ENCODE peak calls at places on chromosomes 5 and 9, in eight cellular contexts. One of them, this sample, is unnamed.

GRCh38 chr5:51279983-51280382 is 103.3 kb upstream of the ISL1 start:
- DNase-seq in fibroblast of villous mesenchyme: no peak
- DNase-seq in keratinocyte: no peak
- DNase-seq in endothelial cell: no peak
- DNase-seq in A549: no peak
- DNase-seq in activated T-helper 2 cell treated with anti-CD3 and anti-CD28 coated beads, Interferon-gamma antibody, Interleukin-2, Interleukin-4, amounts not matched to agents 10 μg/mL and 5 μg/mL and 100 μg/mL, durations not matched to agents 14 hours and 24 hours and 36 hours: no peak
- DNase-seq in cardiac fibroblast: no peak
- DNase-seq in amygdala: no peak
- DNase-seq in this sample: no peak

GRCh38 chr5:172722309-172722815 is 48.6 kb downstream of the DUSP1 start:
- DNase-seq in fibroblast of villous mesenchyme: no peak
- DNase-seq in keratinocyte: no peak
- DNase-seq in endothelial cell: no peak
- DNase-seq in A549: no peak
- DNase-seq in activated T-helper 2 cell treated with anti-CD3 and anti-CD28 coated beads, Interferon-gamma antibody, Interleukin-2, Interleukin-4, amounts not matched to agents 10 μg/mL and 5 μg/mL and 100 μg/mL, durations not matched to agents 14 hours and 24 hours and 36 hours: no peak
- DNase-seq in cardiac fibroblast: no peak
- DNase-seq in amygdala: no peak
- DNase-seq in this sample: no peak

GRCh38 chr5:163951069-163951468 is 445.6 kb downstream of the MAT2B start:
- DNase-seq in fibroblast of villous mesenchyme: peak; percentile 16
- DNase-seq in keratinocyte: no peak
- DNase-seq in endothelial cell: no peak
- DNase-seq in A549: no peak
- DNase-seq in activated T-helper 2 cell treated with anti-CD3 and anti-CD28 coated beads, Interferon-gamma antibody, Interleukin-2, Interleukin-4, amounts not matched to agents 10 μg/mL and 5 μg/mL and 100 μg/mL, durations not matched to agents 14 hours and 24 hours and 36 hours: no peak
- DNase-seq in cardiac fibroblast: peak; percentile 44
- DNase-seq in amygdala: no peak
- DNase-seq in this sample: no peak

GRCh38 chr9:14314929-14315753 is 1.2 kb upstream of the NFIB start:
- DNase-seq in fibroblast of villous mesenchyme: peak; percentile 79
- DNase-seq in keratinocyte: no peak
- DNase-seq in endothelial cell: peak; percentile 72
- DNase-seq in A549: peak; percentile 70
- DNase-seq in activated T-helper 2 cell treated with anti-CD3 and anti-CD28 coated beads, Interferon-gamma antibody, Interleukin-2, Interleukin-4, amounts not matched to agents 10 μg/mL and 5 μg/mL and 100 μg/mL, durations not matched to agents 14 hours and 24 hours and 36 hours: no peak
- DNase-seq in cardiac fibroblast: peak; percentile 92
- DNase-seq in amygdala: peak; percentile 90
- DNase-seq in this sample: no peak

GRCh38 chr9:99239341-99240055 is 17.4 kb downstream of the SEC61B start:
- DNase-seq in fibroblast of villous mesenchyme: peak; percentile 16
- DNase-seq in keratinocyte: no peak
- DNase-seq in endothelial cell: no peak
- DNase-seq in A549: no peak
- DNase-seq in activated T-helper 2 cell treated with anti-CD3 and anti-CD28 coated beads, Interferon-gamma antibody, Interleukin-2, Interleukin-4, amounts not matched to agents 10 μg/mL and 5 μg/mL and 100 μg/mL, durations not matched to agents 14 hours and 24 hours and 36 hours: no peak
- DNase-seq in cardiac fibroblast: peak; percentile 77
- DNase-seq in amygdala: no peak
- DNase-seq in this sample: no peak

GRCh38 chr9:95874989-95875304 is 544 bp upstream of the ERCC6L2 start:
- DNase-seq in fibroblast of villous mesenchyme: no peak
- DNase-seq in keratinocyte: no peak
- DNase-seq in endothelial cell: peak; percentile 27
- DNase-seq in A549: peak; percentile 18
- DNase-seq in activated T-helper 2 cell treated with anti-CD3 and anti-CD28 coated beads, Interferon-gamma antibody, Interleukin-2, Interleukin-4, amounts not matched to agents 10 μg/mL and 5 μg/mL and 100 μg/mL, durations not matched to agents 14 hours and 24 hours and 36 hours: peak; percentile 52
- DNase-seq in cardiac fibroblast: no peak
- DNase-seq in amygdala: peak; percentile 19
- DNase-seq in this sample: no peak

GRCh38 chr5:132011561-132012384 is at the start of gene ACSL6:
- DNase-seq in fibroblast of villous mesenchyme: no peak
- DNase-seq in keratinocyte: no peak
- DNase-seq in endothelial cell: peak; percentile 39
- DNase-seq in A549: peak; percentile 35
- DNase-seq in activated T-helper 2 cell treated with anti-CD3 and anti-CD28 coated beads, Interferon-gamma antibody, Interleukin-2, Interleukin-4, amounts not matched to agents 10 μg/mL and 5 μg/mL and 100 μg/mL, durations not matched to agents 14 hours and 24 hours and 36 hours: peak; percentile 33
- DNase-seq in cardiac fibroblast: no peak
- DNase-seq in amygdala: peak; percentile 23
- DNase-seq in this sample: no peak

GRCh38 chr9:70478963-70479641 is 64.6 kb upstream of the KLF9 start:
- DNase-seq in fibroblast of villous mesenchyme: peak; percentile 92
- DNase-seq in keratinocyte: no peak
- DNase-seq in endothelial cell: no peak
- DNase-seq in A549: no peak
- DNase-seq in activated T-helper 2 cell treated with anti-CD3 and anti-CD28 coated beads, Interferon-gamma antibody, Interleukin-2, Interleukin-4, amounts not matched to agents 10 μg/mL and 5 μg/mL and 100 μg/mL, durations not matched to agents 14 hours and 24 hours and 36 hours: no peak
- DNase-seq in cardiac fibroblast: peak; percentile 80
- DNase-seq in amygdala: no peak
- DNase-seq in this sample: no peak

GRCh38 chr9:71604197-71605063 is 163.9 kb downstream of the CEMIP2 start:
- DNase-seq in fibroblast of villous mesenchyme: peak; percentile 81
- DNase-seq in keratinocyte: no peak
- DNase-seq in endothelial cell: peak; percentile 83
- DNase-seq in A549: peak; percentile 44
- DNase-seq in activated T-helper 2 cell treated with anti-CD3 and anti-CD28 coated beads, Interferon-gamma antibody, Interleukin-2, Interleukin-4, amounts not matched to agents 10 μg/mL and 5 μg/mL and 100 μg/mL, durations not matched to agents 14 hours and 24 hours and 36 hours: peak; percentile 57
- DNase-seq in cardiac fibroblast: peak; percentile 83
- DNase-seq in amygdala: peak; percentile 40
- DNase-seq in this sample: peak; percentile 48

GRCh38 chr5:74766348-74766886 is 500 bp downstream of the GFM2 start:
- DNase-seq in fibroblast of villous mesenchyme: peak; percentile 72
- DNase-seq in keratinocyte: peak; percentile 52
- DNase-seq in endothelial cell: no peak
- DNase-seq in A549: peak; percentile 66
- DNase-seq in activated T-helper 2 cell treated with anti-CD3 and anti-CD28 coated beads, Interferon-gamma antibody, Interleukin-2, Interleukin-4, amounts not matched to agents 10 μg/mL and 5 μg/mL and 100 μg/mL, durations not matched to agents 14 hours and 24 hours and 36 hours: no peak
- DNase-seq in cardiac fibroblast: peak; percentile 74
- DNase-seq in amygdala: no peak
- DNase-seq in this sample: no peak

GRCh38 chr5:143029293-143029692 is 259.1 kb downstream of the ARHGAP26 start:
- DNase-seq in fibroblast of villous mesenchyme: no peak
- DNase-seq in keratinocyte: no peak
- DNase-seq in endothelial cell: no peak
- DNase-seq in A549: no peak
- DNase-seq in activated T-helper 2 cell treated with anti-CD3 and anti-CD28 coated beads, Interferon-gamma antibody, Interleukin-2, Interleukin-4, amounts not matched to agents 10 μg/mL and 5 μg/mL and 100 μg/mL, durations not matched to agents 14 hours and 24 hours and 36 hours: no peak
- DNase-seq in cardiac fibroblast: no peak
- DNase-seq in amygdala: no peak
- DNase-seq in this sample: no peak

GRCh38 chr5:134132372-134133212 is 18.1 kb downstream of the TCF7 start:
- DNase-seq in fibroblast of villous mesenchyme: no peak
- DNase-seq in keratinocyte: no peak
- DNase-seq in endothelial cell: no peak
- DNase-seq in A549: no peak
- DNase-seq in activated T-helper 2 cell treated with anti-CD3 and anti-CD28 coated beads, Interferon-gamma antibody, Interleukin-2, Interleukin-4, amounts not matched to agents 10 μg/mL and 5 μg/mL and 100 μg/mL, durations not matched to agents 14 hours and 24 hours and 36 hours: peak; percentile 53
- DNase-seq in cardiac fibroblast: no peak
- DNase-seq in amygdala: no peak
- DNase-seq in this sample: no peak

GRCh38 chr5:9421823-9422354 is 124.0 kb downstream of the SEMA5A start:
- DNase-seq in fibroblast of villous mesenchyme: no peak
- DNase-seq in keratinocyte: no peak
- DNase-seq in endothelial cell: no peak
- DNase-seq in A549: no peak
- DNase-seq in activated T-helper 2 cell treated with anti-CD3 and anti-CD28 coated beads, Interferon-gamma antibody, Interleukin-2, Interleukin-4, amounts not matched to agents 10 μg/mL and 5 μg/mL and 100 μg/mL, durations not matched to agents 14 hours and 24 hours and 36 hours: no peak
- DNase-seq in cardiac fibroblast: peak; percentile 27
- DNase-seq in amygdala: no peak
- DNase-seq in this sample: no peak

GRCh38 chr9:112047538-112048066 is 127.5 kb downstream of the SUSD1 start:
- DNase-seq in fibroblast of villous mesenchyme: no peak
- DNase-seq in keratinocyte: no peak
- DNase-seq in endothelial cell: no peak
- DNase-seq in A549: no peak
- DNase-seq in activated T-helper 2 cell treated with anti-CD3 and anti-CD28 coated beads, Interferon-gamma antibody, Interleukin-2, Interleukin-4, amounts not matched to agents 10 μg/mL and 5 μg/mL and 100 μg/mL, durations not matched to agents 14 hours and 24 hours and 36 hours: no peak
- DNase-seq in cardiac fibroblast: peak; percentile 49
- DNase-seq in amygdala: no peak
- DNase-seq in this sample: no peak

GRCh38 chr5:76175051-76175666 is 92.0 kb downstream of the SV2C start:
- DNase-seq in fibroblast of villous mesenchyme: peak; percentile 42
- DNase-seq in keratinocyte: peak; percentile 17
- DNase-seq in endothelial cell: peak; percentile 72
- DNase-seq in A549: peak; percentile 74
- DNase-seq in activated T-helper 2 cell treated with anti-CD3 and anti-CD28 coated beads, Interferon-gamma antibody, Interleukin-2, Interleukin-4, amounts not matched to agents 10 μg/mL and 5 μg/mL and 100 μg/mL, durations not matched to agents 14 hours and 24 hours and 36 hours: peak; percentile 28
- DNase-seq in cardiac fibroblast: peak; percentile 60
- DNase-seq in amygdala: peak; percentile 3
- DNase-seq in this sample: peak; percentile 48

GRCh38 chr5:139862313-139862712 is 66.7 kb downstream of the PSD2 start:
- DNase-seq in fibroblast of villous mesenchyme: no peak
- DNase-seq in keratinocyte: no peak
- DNase-seq in endothelial cell: no peak
- DNase-seq in A549: no peak
- DNase-seq in activated T-helper 2 cell treated with anti-CD3 and anti-CD28 coated beads, Interferon-gamma antibody, Interleukin-2, Interleukin-4, amounts not matched to agents 10 μg/mL and 5 μg/mL and 100 μg/mL, durations not matched to agents 14 hours and 24 hours and 36 hours: no peak
- DNase-seq in cardiac fibroblast: peak; percentile 61
- DNase-seq in amygdala: no peak
- DNase-seq in this sample: no peak

GRCh38 chr9:83505282-83505681 is 32.9 kb downstream of the FRMD3 start:
- DNase-seq in fibroblast of villous mesenchyme: no peak
- DNase-seq in keratinocyte: no peak
- DNase-seq in endothelial cell: no peak
- DNase-seq in A549: no peak
- DNase-seq in activated T-helper 2 cell treated with anti-CD3 and anti-CD28 coated beads, Interferon-gamma antibody, Interleukin-2, Interleukin-4, amounts not matched to agents 10 μg/mL and 5 μg/mL and 100 μg/mL, durations not matched to agents 14 hours and 24 hours and 36 hours: no peak
- DNase-seq in cardiac fibroblast: no peak
- DNase-seq in amygdala: no peak
- DNase-seq in this sample: no peak

GRCh38 chr5:101687630-101688029 is 608.5 kb downstream of the SLCO4C1 start:
- DNase-seq in fibroblast of villous mesenchyme: no peak
- DNase-seq in keratinocyte: no peak
- DNase-seq in endothelial cell: no peak
- DNase-seq in A549: no peak
- DNase-seq in activated T-helper 2 cell treated with anti-CD3 and anti-CD28 coated beads, Interferon-gamma antibody, Interleukin-2, Interleukin-4, amounts not matched to agents 10 μg/mL and 5 μg/mL and 100 μg/mL, durations not matched to agents 14 hours and 24 hours and 36 hours: no peak
- DNase-seq in cardiac fibroblast: no peak
- DNase-seq in amygdala: no peak
- DNase-seq in this sample: no peak

GRCh38 chr5:124645396-124645795 is 101.0 kb downstream of the ZNF608 start:
- DNase-seq in fibroblast of villous mesenchyme: no peak
- DNase-seq in keratinocyte: no peak
- DNase-seq in endothelial cell: no peak
- DNase-seq in A549: no peak
- DNase-seq in activated T-helper 2 cell treated with anti-CD3 and anti-CD28 coated beads, Interferon-gamma antibody, Interleukin-2, Interleukin-4, amounts not matched to agents 10 μg/mL and 5 μg/mL and 100 μg/mL, durations not matched to agents 14 hours and 24 hours and 36 hours: no peak
- DNase-seq in cardiac fibroblast: no peak
- DNase-seq in amygdala: no peak
- DNase-seq in this sample: no peak

GRCh38 chr5:139414601-139415121 is 10.8 kb upstream of the SPATA24 start:
- DNase-seq in fibroblast of villous mesenchyme: no peak
- DNase-seq in keratinocyte: no peak
- DNase-seq in endothelial cell: no peak
- DNase-seq in A549: no peak
- DNase-seq in activated T-helper 2 cell treated with anti-CD3 and anti-CD28 coated beads, Interferon-gamma antibody, Interleukin-2, Interleukin-4, amounts not matched to agents 10 μg/mL and 5 μg/mL and 100 μg/mL, durations not matched to agents 14 hours and 24 hours and 36 hours: no peak
- DNase-seq in cardiac fibroblast: no peak
- DNase-seq in amygdala: peak; percentile 36
- DNase-seq in this sample: no peak

GRCh38 chr5:142201471-142201887 is 92.9 kb downstream of the NDFIP1 start:
- DNase-seq in fibroblast of villous mesenchyme: peak; percentile 85
- DNase-seq in keratinocyte: peak; percentile 55
- DNase-seq in endothelial cell: no peak
- DNase-seq in A549: no peak
- DNase-seq in activated T-helper 2 cell treated with anti-CD3 and anti-CD28 coated beads, Interferon-gamma antibody, Interleukin-2, Interleukin-4, amounts not matched to agents 10 μg/mL and 5 μg/mL and 100 μg/mL, durations not matched to agents 14 hours and 24 hours and 36 hours: no peak
- DNase-seq in cardiac fibroblast: peak; percentile 99
- DNase-seq in amygdala: no peak
- DNase-seq in this sample: no peak

GRCh38 chr5:76691470-76692273 is 24.3 kb upstream of the F2R start:
- DNase-seq in fibroblast of villous mesenchyme: peak; percentile 77
- DNase-seq in keratinocyte: no peak
- DNase-seq in endothelial cell: peak; percentile 52
- DNase-seq in A549: no peak
- DNase-seq in activated T-helper 2 cell treated with anti-CD3 and anti-CD28 coated beads, Interferon-gamma antibody, Interleukin-2, Interleukin-4, amounts not matched to agents 10 μg/mL and 5 μg/mL and 100 μg/mL, durations not matched to agents 14 hours and 24 hours and 36 hours: no peak
- DNase-seq in cardiac fibroblast: peak; percentile 90
- DNase-seq in amygdala: no peak
- DNase-seq in this sample: no peak